ENCODE peak calls at places on chromosomes 6 and 20, in ten cellular contexts. H is effector CD4-positive, alpha-beta T cell; L is A172; I is GM18507; P is left ventricle myocardium superior; F is neuronal stem cell; W is caudate nucleus; Y is WTC11; A is activated T-helper 1 cell treated with anti-CD3 and anti-CD28 coated beads, Interleukin-2, amount 50 U/mL, for 16 hours; E is glutamatergic neuron. Q is an unnamed sample.

GRCh38 chr20:4737857-4738627 is 16.3 kb downstream of the PRND start:
- DNase-seq in H (no peak), L (no peak), I (no peak), P (no peak), F (no peak), W (no peak), Y (no peak), A (no peak), E (no peak), Q (no peak)

GRCh38 chr6:291148-291696 is 1.1 kb upstream of the DUSP22 start:
- DNase-seq in H (no peak), L (peak), I (no peak), P (no peak), F (no peak), W (no peak), Y (no peak), A (no peak), E (no peak), Q (no peak)

GRCh38 chr6:167762259-167762962 is 64.3 kb upstream of the AFDN start:
- DNase-seq in H (no peak), L (no peak), I (no peak), P (peak), F (no peak), W (no peak), Y (no peak), A (no peak), E (no peak), Q (no peak)

GRCh38 chr6:3358413-3359090 is 98.3 kb downstream of the SLC22A23 start:
- DNase-seq in H (no peak), L (no peak), I (no peak), P (no peak), F (no peak), W (no peak), Y (no peak), A (no peak), E (no peak), Q (no peak)

GRCh38 chr20:56828402-56828801 is 199.3 kb downstream of the TFAP2C start:
- DNase-seq in H (no peak), L (no peak), I (no peak), P (no peak), F (no peak), W (no peak), Y (no peak), A (no peak), E (no peak), Q (no peak)

GRCh38 chr20:57265649-57266250 is 691 bp downstream of the BMP7 start:
- DNase-seq in H (no peak), L (no peak), I (no peak), P (peak), F (no peak), W (no peak), Y (peak), A (no peak), E (peak), Q (no peak)

GRCh38 chr20:46350201-46350985 is 42.1 kb upstream of the CDH22 start:
- DNase-seq in H (no peak), L (peak), I (peak), P (no peak), F (peak), W (no peak), Y (no peak), A (no peak), E (peak), Q (no peak)

GRCh38 chr6:111418971-111419693 is 63.9 kb downstream of the REV3L start:
- DNase-seq in H (no peak), L (peak), I (no peak), P (no peak), F (no peak), W (no peak), Y (no peak), A (no peak), E (no peak), Q (no peak)

GRCh38 chr20:53578492-53579222 is 15.0 kb downstream of the ZNF217 start:
- DNase-seq in H (peak), L (peak), I (peak), P (no peak), F (peak), W (no peak), Y (no peak), A (no peak), E (no peak), Q (peak)

GRCh38 chr6:135851442-135852271 is at the start of gene PDE7B:
- DNase-seq in H (peak), L (peak), I (peak), P (peak), F (peak), W (peak), Y (peak), A (no peak), E (peak), Q (peak)

GRCh38 chr6:37699138-37699766 is 1.6 kb upstream of the MDGA1 start:
- DNase-seq in H (peak), L (no peak), I (no peak), P (no peak), F (no peak), W (no peak), Y (no peak), A (peak), E (no peak), Q (no peak)

GRCh38 chr6:36028088-36028886 is 679 bp downstream of the MAPK14 start:
- DNase-seq in H (peak), L (peak), I (no peak), P (peak), F (peak), W (no peak), Y (peak), A (peak), E (peak), Q (no peak)

GRCh38 chr6:143027058-143027457 is 33.6 kb upstream of the AIG1 start:
- DNase-seq in H (peak), L (no peak), I (no peak), P (peak), F (peak), W (no peak), Y (peak), A (peak), E (peak), Q (peak)

GRCh38 chr6:110039996-110040383 is 61.9 kb downstream of the GPR6 start:
- DNase-seq in H (peak), L (no peak), I (no peak), P (no peak), F (no peak), W (no peak), Y (peak), A (no peak), E (no peak), Q (peak)

GRCh38 chr20:53903652-53903987 is 166.8 kb downstream of the BCAS1 start:
- DNase-seq in H (no peak), L (no peak), I (no peak), P (no peak), F (no peak), W (no peak), Y (no peak), A (no peak), E (no peak), Q (no peak)

GRCh38 chr6:56984374-56984773 is 29.5 kb downstream of the BEND6 start:
- DNase-seq in H (no peak), L (no peak), I (no peak), P (no peak), F (no peak), W (no peak), Y (no peak), A (no peak), E (no peak), Q (no peak)

GRCh38 chr6:28982476-28983266 is 22.4 kb downstream of the ZNF311 start:
- DNase-seq in H (peak), L (peak), I (no peak), P (no peak), F (peak), W (no peak), Y (no peak), A (no peak), E (no peak), Q (no peak)

GRCh38 chr6:166952122-166952521 is 4.2 kb downstream of the RNASET2 start:
- DNase-seq in H (no peak), L (no peak), I (no peak), P (no peak), F (no peak), W (no peak), Y (no peak), A (no peak), E (no peak), Q (no peak)

GRCh38 chr6:7165002-7165735 is 57.4 kb downstream of the RREB1 start:
- DNase-seq in H (no peak), L (no peak), I (no peak), P (no peak), F (no peak), W (no peak), Y (no peak), A (no peak), E (no peak), Q (no peak)

GRCh38 chr6:141403827-141404226 is 728.9 kb upstream of the GJE1 start:
- DNase-seq in H (no peak), L (no peak), I (no peak), P (no peak), F (no peak), W (no peak), Y (no peak), A (no peak), E (no peak), Q (no peak)

Q was measured in natural killer cell.